ENCODE peak calls at places on chromosomes 4 and X, in eight cellular contexts. C, B, O, E, Q, K, G and D are unnamed samples.

GRCh38 chrX:22105231-22105630 is 73.1 kb downstream of the PHEX start:
- DNase-seq in C (no peak), E (no peak), O (no peak), K (no peak), Q (peak; percentile 22), G (no peak), B (no peak), D (no peak)

GRCh38 chr4:25031077-25031606 is 396 bp upstream of the LGI2 start:
- DNase-seq in E (no peak), O (no peak), C (no peak), G (peak; percentile 56), K (no peak), B (no peak), Q (no peak), D (no peak)

GRCh38 chr4:141635726-141636076 is 682 bp upstream of the IL15 start:
- DNase-seq in O (no peak), C (no peak), Q (no peak), G (no peak), E (peak; percentile 66), K (peak; percentile 73), B (no peak), D (no peak)

GRCh38 chr4:27272264-27272663 is 411.6 kb downstream of the STIM2 start:
- DNase-seq in E (no peak), G (no peak), B (no peak), C (no peak), K (no peak), Q (no peak), O (no peak), D (no peak)

GRCh38 chr4:44118971-44119680 is 329.5 kb downstream of the KCTD8 start:
- DNase-seq in Q (peak; percentile 47), O (no peak), C (no peak), K (no peak), G (no peak), E (no peak), B (no peak), D (peak; percentile 46)

GRCh38 chrX:44042124-44042523 is 68.9 kb upstream of the NDP start:
- DNase-seq in O (no peak), G (no peak), Q (peak; percentile 29), K (no peak), E (no peak), C (no peak), B (no peak), D (no peak)

GRCh38 chr4:1802720-1803522 is 9.8 kb downstream of the FGFR3 start:
- DNase-seq in E (no peak), Q (no peak), G (no peak), O (no peak), C (no peak), K (no peak), B (no peak), D (no peak)

GRCh38 chr4:182925298-182925738 is 8.1 kb upstream of the DCTD start:
- DNase-seq in K (peak; percentile 47), O (no peak), B (peak; percentile 75), C (peak; percentile 66), Q (peak; percentile 63), G (peak; percentile 79), E (peak; percentile 90), D (no peak)

GRCh38 chrX:76109654-76110053 is 63.2 kb upstream of the PBDC1 start:
- DNase-seq in C (no peak), G (peak; percentile 0), Q (no peak), B (no peak), O (no peak), E (no peak), K (no peak), D (no peak)

GRCh38 chr4:8050180-8050554 is 108.4 kb downstream of the ABLIM2 start:
- DNase-seq in E (no peak), C (no peak), B (no peak), K (no peak), O (no peak), Q (no peak), G (no peak), D (no peak)

GRCh38 chrX:12973561-12974216 is 1.2 kb upstream of the TMSB4X start:
- DNase-seq in G (no peak), K (no peak), O (no peak), E (no peak), C (no peak), B (peak; percentile 58), Q (no peak), D (no peak)

DNA sequence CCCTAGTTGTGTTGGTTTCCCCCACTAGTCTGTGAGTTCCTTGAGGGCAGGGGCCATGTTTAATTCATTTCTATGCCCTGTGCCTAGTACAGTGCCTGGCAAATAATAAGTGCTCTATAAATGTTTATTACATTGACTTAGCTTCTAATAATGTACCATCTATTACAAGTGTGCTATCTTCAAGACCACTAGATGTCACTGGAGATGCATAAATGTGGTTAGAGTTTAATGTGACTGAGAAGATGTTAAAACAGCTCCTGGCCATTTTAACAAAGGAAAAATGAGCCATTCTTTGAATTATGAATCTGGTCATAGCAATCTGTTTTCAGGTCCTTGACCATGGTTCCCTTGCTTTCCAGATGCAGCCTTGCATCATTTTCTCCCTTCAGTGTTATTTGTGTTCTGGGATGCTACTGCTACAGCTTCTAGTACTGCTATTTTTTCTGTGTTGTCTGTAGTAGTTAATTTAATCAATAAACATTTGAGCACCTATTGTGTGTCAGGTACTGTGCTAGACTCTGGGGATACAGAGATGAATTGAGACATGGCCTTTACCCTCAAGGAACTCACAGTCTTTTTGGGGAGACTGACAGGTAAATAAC is 43.2 kb downstream of the SLC9A6 start:
- DNase-seq in B (no peak), Q (no peak), C (peak; percentile 48), G (peak; percentile 47), E (peak; percentile 73), O (no peak), K (no peak), D (no peak)
- H3K27ac ChIP-seq in B (no peak overlapping the region), Q (no peak overlapping the region), C (no peak overlapping the region), G (no peak overlapping the region), E (peak overlapping the region; percentile 98), O (no peak overlapping the region), K (no peak overlapping the region), D (peak overlapping the region; percentile 33)

GRCh38 chrX:40866878-40867277 is 131.5 kb upstream of the MED14 start:
- DNase-seq in E (no peak), O (no peak), Q (no peak), K (no peak), C (no peak), B (no peak), G (no peak), D (no peak)

GRCh38 chrX:40868868-40869267 is 133.5 kb upstream of the MED14 start:
- DNase-seq in K (no peak), C (no peak), Q (no peak), B (no peak), E (no peak), O (no peak), G (no peak), D (no peak)

GRCh38 chrX:40863671-40864070 is 128.3 kb upstream of the MED14 start:
- DNase-seq in K (no peak), O (no peak), Q (no peak), C (no peak), B (no peak), E (no peak), G (no peak), D (no peak)

GRCh38 chrX:40864972-40865371 is 129.6 kb upstream of the MED14 start:
- DNase-seq in C (no peak), K (no peak), E (no peak), O (no peak), G (no peak), B (no peak), Q (peak; percentile 62), D (no peak)

DNA sequence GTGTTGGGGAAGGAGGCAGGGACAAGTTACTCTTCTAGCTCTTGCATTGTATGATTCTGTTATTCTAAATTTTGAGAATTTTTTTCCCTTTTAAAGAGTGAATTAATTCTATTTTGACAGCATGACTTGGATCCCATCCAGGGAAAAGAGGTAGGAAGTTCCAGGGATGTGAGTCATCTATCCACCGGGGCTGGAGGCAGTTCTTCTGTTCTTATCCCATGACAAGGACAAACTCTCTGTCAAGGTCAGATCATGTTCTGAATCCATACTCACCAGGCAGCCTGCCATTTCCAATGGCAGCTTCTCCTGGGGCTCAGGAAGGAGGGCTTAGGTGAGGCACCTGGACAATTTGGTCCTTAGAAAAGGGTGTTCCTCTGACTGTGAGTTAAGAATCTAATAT is 132.0 kb upstream of the MED14 start:
- DNase-seq in E (no peak), K (no peak), C (no peak), Q (no peak), G (no peak), O (no peak), B (no peak), D (peak; percentile 0)
- H3K27ac ChIP-seq in E (no peak overlapping the region), K (no peak overlapping the region), C (no peak overlapping the region), Q (no peak overlapping the region), G (peak overlapping the region; percentile 78), O (no peak overlapping the region), B (no peak overlapping the region), D (peak overlapping the region; percentile 24)

DNA sequence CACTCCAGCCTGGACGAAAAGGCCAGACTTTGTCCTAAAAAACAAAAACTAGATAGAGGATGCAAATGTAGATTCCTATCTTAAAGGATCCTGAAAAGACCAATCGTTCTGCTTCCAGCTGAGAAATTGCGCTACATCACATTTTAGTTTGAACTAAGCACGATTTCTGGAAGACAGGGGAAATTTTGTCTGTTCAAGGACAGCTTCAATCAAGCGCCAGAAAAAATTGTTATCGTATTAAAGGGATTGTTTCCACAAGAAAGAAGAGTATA is 731 bp upstream of the HSD17B11 start:
- DNase-seq in K (no peak), E (no peak), G (peak; percentile 27), Q (no peak), O (no peak), C (no peak), B (no peak), D (no peak)
- H3K27ac ChIP-seq in K (no peak overlapping the region), E (no peak overlapping the region), G (peak overlapping the region; percentile 83), Q (peak overlapping the region; percentile 65), O (peak overlapping the region; percentile 95), C (peak overlapping the region; percentile 65), B (peak overlapping the region; percentile 85), D (peak overlapping the region; percentile 86)

GRCh38 chrX:132751043-132751690 is 207.3 kb downstream of the HS6ST2 start:
- DNase-seq in C (no peak), E (peak; percentile 59), G (no peak), K (no peak), B (no peak), O (no peak), Q (no peak), D (no peak)
- H3K27ac ChIP-seq in C (no peak overlapping the region), E (peak overlapping the region; percentile 87), G (no peak overlapping the region), K (no peak overlapping the region), B (no peak overlapping the region), O (no peak overlapping the region), Q (no peak overlapping the region), D (no peak overlapping the region)